ENCODE peak calls at places on chromosomes 16 and 17, in five cellular contexts. C is breast epithelium; U is GM23248; M is CD8-positive, alpha-beta T cell; X is tibial artery. L is an unnamed sample.

GRCh38 chr16:57871457-57871856 is 69.2 kb upstream of the KIFC3 start:
- DNase-seq in C (no peak), X (no peak), M (no peak), U (peak; percentile 85), L (no peak)

GRCh38 chr17:68207651-68208253 is 40.1 kb upstream of the AMZ2 start:
- DNase-seq in M (no peak), U (no peak), C (no peak), X (no peak), L (no peak)

GRCh38 chr17:57461082-57461481 is 204.8 kb downstream of the MSI2 start:
- DNase-seq in M (no peak), X (no peak), C (no peak), U (peak; percentile 58), L (no peak)

GRCh38 chr17:69819316-69820087 is 255.5 kb upstream of the KCNJ16 start:
- DNase-seq in C (no peak), U (peak; percentile 38), X (no peak), M (no peak), L (no peak)

GRCh38 chr16:54928421-54929089 is 2.1 kb upstream of the IRX5 start:
- DNase-seq in X (peak; percentile 87), U (peak; percentile 83), C (peak; percentile 92), M (no peak), L (no peak)

GRCh38 chr17:81285179-81285878 is 9.8 kb downstream of the SLC38A10 start:
- DNase-seq in M (peak; percentile 47), U (no peak), X (peak; percentile 88), C (no peak), L (peak; percentile 45)

GRCh38 chr17:17669081-17669850 is 12.0 kb upstream of the RAI1 start:
- DNase-seq in M (no peak), U (no peak), C (no peak), X (no peak), L (no peak)

GRCh38 chr16:15961060-15961511 is 11.7 kb downstream of the ABCC1 start:
- DNase-seq in X (no peak), U (no peak), M (peak; percentile 69), C (no peak), L (peak; percentile 50)

GRCh38 chr17:8754890-8755289 is 3.5 kb downstream of the SPDYE4 start:
- DNase-seq in U (no peak), X (no peak), M (no peak), C (no peak), L (no peak)

GRCh38 chr17:13540546-13540945 is 61.2 kb downstream of the HS3ST3A1 start:
- DNase-seq in C (no peak), U (peak; percentile 43), M (no peak), X (no peak), L (no peak)

GRCh38 chr16:410516-411178 is 9.0 kb downstream of the DECR2 start:
- DNase-seq in U (no peak), X (no peak), M (no peak), C (no peak), L (no peak)

GRCh38 chr17:29112780-29113295 is 67.4 kb downstream of the MYO18A start:
- DNase-seq in M (no peak), U (peak; percentile 37), X (no peak), C (peak; percentile 52), L (no peak)

GRCh38 chr16:75946058-75946457 is 219.8 kb upstream of the CPHXL start:
- DNase-seq in M (no peak), U (no peak), C (no peak), X (no peak), L (no peak)

GRCh38 chr17:81386646-81387234 is 8.5 kb upstream of the BAHCC1 start:
- DNase-seq in X (peak; percentile 77), C (no peak), U (no peak), M (no peak), L (no peak)

GRCh38 chr16:27232061-27232841 is 28.9 kb downstream of the KDM8 start:
- DNase-seq in C (no peak), X (peak; percentile 61), M (peak; percentile 56), U (no peak), L (no peak)

GRCh38 chr16:67884-68789 is 4.3 kb downstream of the RHBDF1 start:
- DNase-seq in C (no peak), X (no peak), U (peak; percentile 60), M (no peak), L (no peak)

GRCh38 chr16:17313085-17313611 is 157.6 kb downstream of the XYLT1 start:
- DNase-seq in M (no peak), X (peak; percentile 88), U (peak; percentile 50), C (peak; percentile 96), L (no peak)

GRCh38 chr17:63974594-63975192 is 2.0 kb upstream of the SCN4A start:
- DNase-seq in M (no peak), X (no peak), U (peak; percentile 89), C (no peak), L (no peak)

DNA sequence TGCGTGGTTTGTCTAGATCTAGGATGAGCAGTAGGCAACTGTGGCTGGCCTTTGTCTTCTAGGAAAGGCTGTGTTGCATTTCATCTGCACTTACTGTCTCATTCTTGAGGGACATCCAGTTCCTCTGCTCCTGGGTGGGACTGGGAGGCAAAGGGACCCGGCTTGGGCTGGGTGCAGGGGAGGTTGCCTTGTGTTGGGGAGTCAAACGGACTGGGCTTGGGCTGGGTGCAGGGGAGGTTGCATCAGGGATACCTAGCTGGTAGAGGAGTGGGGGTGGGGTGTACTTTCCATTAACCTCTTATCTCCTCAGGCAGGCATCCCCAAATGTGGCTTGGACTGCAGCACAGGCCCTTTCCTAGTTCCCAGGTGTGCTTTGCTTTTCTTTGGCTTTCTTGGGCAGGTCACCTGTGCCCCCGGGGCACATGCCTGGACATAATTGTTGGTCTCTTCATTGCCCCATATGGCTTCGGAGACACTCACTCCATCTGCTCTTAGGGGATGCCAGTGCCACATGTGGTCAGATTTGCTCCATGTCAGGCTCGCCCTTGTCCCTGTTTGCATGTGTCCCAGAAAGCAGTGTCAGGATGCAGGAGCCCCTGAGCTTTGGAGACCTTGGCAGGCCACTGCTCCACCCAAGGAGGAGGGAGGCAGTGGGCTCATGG is 1682.9 kb downstream of the TP53TG3F start:
- DNase-seq in U (no peak), C (no peak), M (no peak), X (peak; percentile 45), L (no peak)
- H3K9me3 ChIP-seq in U (no peaks in the 10 kb centered on the region), C (peaks cover 47% of the 10 kb centered on the region), M (no peaks in the 10 kb centered on the region), X (peaks cover 17% of the 10 kb centered on the region), L (no peaks in the 10 kb centered on the region)

DNA sequence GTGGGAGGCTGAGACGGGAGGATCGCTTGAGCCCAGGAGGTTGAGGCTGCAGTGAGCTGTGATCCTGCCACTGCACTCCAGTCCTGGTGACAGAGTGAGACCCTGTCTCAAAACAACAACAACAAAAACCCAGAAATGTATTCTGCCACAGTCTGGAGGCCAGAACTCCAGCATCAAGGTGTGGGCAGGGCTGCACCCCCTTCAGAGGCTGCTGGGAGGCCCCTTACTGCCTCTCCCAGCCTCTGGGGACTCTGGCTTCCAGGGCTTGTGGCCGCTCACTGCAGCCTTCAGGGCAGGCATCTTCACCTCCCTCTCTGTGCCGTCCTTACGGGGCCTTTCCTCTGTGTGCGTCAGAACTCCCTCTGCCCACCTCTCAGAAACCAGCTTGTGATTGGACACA is 209.4 kb upstream of the GSE1 start:
- DNase-seq in C (no peak), M (no peak), U (no peak), X (no peak), L (no peak)
- H3K9me3 ChIP-seq in C (no peaks in the 10 kb centered on the region), M (no peaks in the 10 kb centered on the region), U (no peaks in the 10 kb centered on the region), X (no peaks in the 10 kb centered on the region), L (no peaks in the 10 kb centered on the region)

GRCh38 chr17:72878975-72879660 is 213.4 kb downstream of the SLC39A11 start:
- DNase-seq in X (no peak), C (no peak), U (no peak), M (no peak), L (no peak)

GRCh38 chr17:72870437-72870985 is 222.0 kb downstream of the SLC39A11 start:
- DNase-seq in U (no peak), X (no peak), C (no peak), M (no peak), L (no peak)

GRCh38 chr17:72879877-72880276 is 212.6 kb downstream of the SLC39A11 start:
- DNase-seq in U (no peak), C (no peak), M (no peak), X (no peak), L (no peak)

GRCh38 chr17:72877348-72877747 is 215.1 kb downstream of the SLC39A11 start:
- DNase-seq in C (no peak), X (no peak), U (no peak), M (no peak), L (no peak)

DNA sequence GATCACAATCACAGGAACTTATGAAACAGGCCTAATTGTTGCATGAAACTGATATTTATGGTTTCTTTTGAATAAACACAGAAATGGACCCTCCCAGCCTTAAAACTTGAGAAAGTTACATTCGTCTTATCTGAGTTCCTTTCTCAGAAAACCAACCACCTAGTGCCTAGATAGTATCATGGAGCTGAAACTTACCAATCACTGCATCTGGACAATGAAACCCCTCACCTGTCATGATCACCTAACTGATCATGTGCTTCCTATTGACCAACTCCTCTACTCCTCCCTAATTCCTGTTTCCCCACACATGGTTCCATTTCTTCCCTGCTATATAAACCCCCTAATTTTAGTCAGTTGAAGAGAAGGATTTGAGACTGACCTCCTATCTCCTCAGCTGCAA is 216.1 kb downstream of the SLC39A11 start:
- DNase-seq in X (no peak), M (no peak), U (no peak), C (no peak), L (no peak)
- H3K9me3 ChIP-seq in X (peaks cover 17% of the 10 kb centered on the region), M (no peaks in the 10 kb centered on the region), U (no peaks in the 10 kb centered on the region), C (peaks cover 18% of the 10 kb centered on the region), L (no peaks in the 10 kb centered on the region)

GRCh38 chr17:11303773-11304394 is 62.9 kb downstream of the SHISA6 start:
- DNase-seq in M (no peak), C (no peak), X (no peak), U (no peak), L (no peak)
- H3K9me3 ChIP-seq in M (no peaks in the 10 kb centered on the region), C (no peaks in the 10 kb centered on the region), X (no peaks in the 10 kb centered on the region), U (no peaks in the 10 kb centered on the region), L (no peaks in the 10 kb centered on the region)

GRCh38 chr16:3192476-3193019 is 4.5 kb downstream of the OR1F1 start:
- DNase-seq in X (no peak), C (no peak), M (no peak), U (no peak), L (no peak)
- H3K9me3 ChIP-seq in X (no peaks in the 10 kb centered on the region), C (no peaks in the 10 kb centered on the region), M (no peaks in the 10 kb centered on the region), U (no peaks in the 10 kb centered on the region), L (peaks cover 2% of the 10 kb centered on the region)

GRCh38 chr17:27066315-27066714 is 227.6 kb upstream of the WSB1 start:
- DNase-seq in M (no peak), C (no peak), U (no peak), X (no peak), L (no peak)
- H3K9me3 ChIP-seq in M (no peaks in the 10 kb centered on the region), C (no peaks in the 10 kb centered on the region), U (no peaks in the 10 kb centered on the region), X (no peaks in the 10 kb centered on the region), L (no peaks in the 10 kb centered on the region)

GRCh38 chr16:89138843-89139520 is 32.6 kb upstream of the CDH15 start:
- DNase-seq in U (no peak), M (no peak), C (no peak), X (no peak), L (no peak)
- H3K9me3 ChIP-seq in U (no peaks in the 10 kb centered on the region), M (no peaks in the 10 kb centered on the region), C (no peaks in the 10 kb centered on the region), X (no peaks in the 10 kb centered on the region), L (no peaks in the 10 kb centered on the region)

GRCh38 chr16:61179571-61179970 is 856.7 kb downstream of the CDH8 start:
- DNase-seq in X (no peak), C (no peak), U (no peak), M (no peak), L (no peak)
- H3K9me3 ChIP-seq in X (no peaks in the 10 kb centered on the region), C (no peaks in the 10 kb centered on the region), U (no peaks in the 10 kb centered on the region), M (no peaks in the 10 kb centered on the region), L (peaks cover 3% of the 10 kb centered on the region)